ENCODE peak calls at places on chromosomes 11 and 22, in five cellular contexts. One of them, this sample, is unnamed.

GRCh38 chr11:68488623-68489022 is 28.1 kb downstream of the PPP6R3 start:
- DNase-seq in tibial nerve: no peak
- DNase-seq in HepG2: no peak
- DNase-seq in A549: no peak
- DNase-seq in ovary: no peak
- DNase-seq in this sample: no peak

GRCh38 chr22:23219787-23220484 is 39.6 kb downstream of the BCR start:
- DNase-seq in tibial nerve: no peak
- DNase-seq in HepG2: no peak
- DNase-seq in A549: no peak
- DNase-seq in ovary: peak; percentile 19
- DNase-seq in this sample: peak; percentile 35

GRCh38 chr11:35216962-35217667 is 78.1 kb downstream of the CD44 start:
- DNase-seq in tibial nerve: no peak
- DNase-seq in HepG2: peak; percentile 17
- DNase-seq in A549: no peak
- DNase-seq in ovary: no peak
- DNase-seq in this sample: no peak

GRCh38 chr11:61028135-61028729 is 56.8 kb downstream of the CD6 start:
- DNase-seq in tibial nerve: no peak
- DNase-seq in HepG2: no peak
- DNase-seq in A549: no peak
- DNase-seq in ovary: no peak
- DNase-seq in this sample: peak; percentile 21

GRCh38 chr22:43378011-43378704 is 33.7 kb upstream of the MPPED1 start:
- DNase-seq in tibial nerve: no peak
- DNase-seq in HepG2: peak; percentile 97
- DNase-seq in A549: no peak
- DNase-seq in ovary: peak; percentile 66
- DNase-seq in this sample: peak; percentile 39

GRCh38 chr22:46072981-46073682 is 77.2 kb upstream of the PPARA start:
- DNase-seq in tibial nerve: peak; percentile 9
- DNase-seq in HepG2: no peak
- DNase-seq in A549: no peak
- DNase-seq in ovary: peak; percentile 14
- DNase-seq in this sample: peak; percentile 7

GRCh38 chr11:123241874-123242538 is 47.0 kb upstream of the CLMP start:
- DNase-seq in tibial nerve: no peak
- DNase-seq in HepG2: no peak
- DNase-seq in A549: no peak
- DNase-seq in ovary: no peak
- DNase-seq in this sample: no peak

GRCh38 chr11:127919206-127920000 is 668.0 kb downstream of the ETS1 start:
- DNase-seq in tibial nerve: no peak
- DNase-seq in HepG2: no peak
- DNase-seq in A549: no peak
- DNase-seq in ovary: no peak
- DNase-seq in this sample: no peak

GRCh38 chr22:48248901-48249455 is 1486.5 kb downstream of the TBC1D22A start:
- DNase-seq in tibial nerve: no peak
- DNase-seq in HepG2: no peak
- DNase-seq in A549: no peak
- DNase-seq in ovary: no peak
- DNase-seq in this sample: no peak

GRCh38 chr11:6576471-6577373 is 26.7 kb downstream of the RRP8 start:
- DNase-seq in tibial nerve: no peak
- DNase-seq in HepG2: no peak
- DNase-seq in A549: no peak
- DNase-seq in ovary: peak; percentile 77
- DNase-seq in this sample: no peak

GRCh38 chr11:64814712-64815187 is 4.4 kb upstream of the MEN1 start:
- DNase-seq in tibial nerve: no peak
- DNase-seq in HepG2: peak; percentile 24
- DNase-seq in A549: no peak
- DNase-seq in ovary: no peak
- DNase-seq in this sample: no peak

GRCh38 chr11:12629601-12630313 is 44.5 kb upstream of the TEAD1 start:
- DNase-seq in tibial nerve: no peak
- DNase-seq in HepG2: no peak
- DNase-seq in A549: no peak
- DNase-seq in ovary: no peak
- DNase-seq in this sample: no peak

GRCh38 chr11:57597971-57598830 is 716 bp downstream of the SERPING1 start:
- DNase-seq in tibial nerve: peak; percentile 74
- DNase-seq in HepG2: peak; percentile 15
- DNase-seq in A549: no peak
- DNase-seq in ovary: peak; percentile 91
- DNase-seq in this sample: peak; percentile 62

GRCh38 chr11:86769219-86769618 is 31.1 kb upstream of the PRSS23 start:
- DNase-seq in tibial nerve: no peak
- DNase-seq in HepG2: no peak
- DNase-seq in A549: no peak
- DNase-seq in ovary: no peak
- DNase-seq in this sample: no peak

GRCh38 chr11:19321351-19321750 is 80.6 kb upstream of the E2F8 start:
- DNase-seq in tibial nerve: no peak
- DNase-seq in HepG2: no peak
- DNase-seq in A549: no peak
- DNase-seq in ovary: no peak
- DNase-seq in this sample: no peak

GRCh38 chr22:19723165-19723989 is at the start of gene GP1BB:
- DNase-seq in tibial nerve: no peak
- DNase-seq in HepG2: no peak
- DNase-seq in A549: peak; percentile 45
- DNase-seq in ovary: no peak
- DNase-seq in this sample: peak; percentile 37

GRCh38 chr22:27825174-27825573 is 23.6 kb upstream of the MN1 start:
- DNase-seq in tibial nerve: no peak
- DNase-seq in HepG2: no peak
- DNase-seq in A549: peak; percentile 30
- DNase-seq in ovary: no peak
- DNase-seq in this sample: no peak

GRCh38 chr22:23270798-23271596 is 90.7 kb downstream of the BCR start:
- DNase-seq in tibial nerve: no peak
- DNase-seq in HepG2: no peak
- DNase-seq in A549: no peak
- DNase-seq in ovary: no peak
- DNase-seq in this sample: no peak

GRCh38 chr11:117239295-117239694 is 6.8 kb downstream of the RNF214 start:
- DNase-seq in tibial nerve: no peak
- DNase-seq in HepG2: no peak
- DNase-seq in A549: peak; percentile 71
- DNase-seq in ovary: no peak
- DNase-seq in this sample: no peak

GRCh38 chr22:20751185-20751851 is 22.6 kb upstream of the SERPIND1 start:
- DNase-seq in tibial nerve: no peak
- DNase-seq in HepG2: no peak
- DNase-seq in A549: no peak
- DNase-seq in ovary: no peak
- DNase-seq in this sample: no peak

GRCh38 chr11:61775606-61776554 is 16.5 kb downstream of the TMEM258 start:
- DNase-seq in tibial nerve: no peak
- DNase-seq in HepG2: no peak
- DNase-seq in A549: no peak
- DNase-seq in ovary: no peak
- DNase-seq in this sample: no peak

GRCh38 chr22:45885171-45885840 is 91.7 kb downstream of the WNT7B start:
- DNase-seq in tibial nerve: no peak
- DNase-seq in HepG2: no peak
- DNase-seq in A549: no peak
- DNase-seq in ovary: no peak
- DNase-seq in this sample: no peak

GRCh38 chr11:129283141-129283540 is 91.0 kb upstream of the ARHGAP32 start:
- DNase-seq in tibial nerve: no peak
- DNase-seq in HepG2: peak; percentile 40
- DNase-seq in A549: peak; percentile 14
- DNase-seq in ovary: no peak
- DNase-seq in this sample: peak; percentile 73

GRCh38 chr11:31529189-31529588 is 19.6 kb downstream of the ELP4 start:
- DNase-seq in tibial nerve: no peak
- DNase-seq in HepG2: no peak
- DNase-seq in A549: no peak
- DNase-seq in ovary: no peak
- DNase-seq in this sample: no peak

GRCh38 chr22:24685804-24686203 is 82.8 kb downstream of the GGT1 start:
- DNase-seq in tibial nerve: no peak
- DNase-seq in HepG2: no peak
- DNase-seq in A549: no peak
- DNase-seq in ovary: no peak
- DNase-seq in this sample: no peak

GRCh38 chr11:1851437-1852180 is 1.3 kb upstream of the LSP1 start:
- DNase-seq in tibial nerve: no peak
- DNase-seq in HepG2: no peak
- DNase-seq in A549: no peak
- DNase-seq in ovary: no peak
- DNase-seq in this sample: no peak

GRCh38 chr11:1854132-1854948 is 1.5 kb downstream of the LSP1 start:
- DNase-seq in tibial nerve: no peak
- DNase-seq in HepG2: no peak
- DNase-seq in A549: no peak
- DNase-seq in ovary: no peak
- DNase-seq in this sample: no peak

GRCh38 chr11:1852885-1853284 is at the start of gene LSP1:
- DNase-seq in tibial nerve: no peak
- DNase-seq in HepG2: no peak
- DNase-seq in A549: no peak
- DNase-seq in ovary: no peak
- DNase-seq in this sample: peak; percentile 80

GRCh38 chr11:1853376-1854131 is 670 bp downstream of the LSP1 start:
- DNase-seq in tibial nerve: no peak
- DNase-seq in HepG2: no peak
- DNase-seq in A549: no peak
- DNase-seq in ovary: no peak
- DNase-seq in this sample: no peak

DNA sequence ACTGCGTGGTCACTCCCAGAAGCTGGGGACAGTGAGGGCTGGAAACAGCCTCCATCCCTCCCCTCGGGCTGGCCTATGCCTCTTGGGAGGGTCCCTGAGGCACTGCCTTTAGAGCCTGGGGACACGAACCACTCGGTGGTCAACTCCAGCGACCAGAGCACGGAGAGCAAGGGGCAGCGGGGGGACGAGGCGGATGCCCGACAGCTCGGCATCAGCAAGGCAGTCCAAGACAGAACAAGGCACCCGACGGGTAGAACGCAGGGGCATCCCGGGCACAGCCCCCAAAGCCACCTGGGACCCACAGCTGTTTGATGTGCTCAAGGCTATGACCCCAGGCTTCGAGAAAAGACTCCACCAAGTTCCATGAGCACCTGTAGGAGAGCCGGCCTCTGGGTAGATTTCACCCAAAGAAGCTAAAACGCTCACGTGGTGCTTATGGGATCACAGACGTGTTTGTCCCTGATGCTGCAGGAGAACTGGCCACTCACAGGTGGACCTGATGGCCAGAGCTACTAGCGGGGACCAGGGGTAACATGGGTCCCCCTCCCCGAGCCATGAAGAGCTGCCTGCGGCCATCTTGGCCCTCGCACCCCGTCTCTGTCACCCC is 510 bp upstream of the LSP1 start:
- DNase-seq in tibial nerve: no peak
- DNase-seq in HepG2: no peak
- DNase-seq in A549: no peak
- DNase-seq in ovary: no peak
- DNase-seq in this sample: no peak
- H3K4me1 ChIP-seq in tibial nerve: peaks cover 15% of the 10 kb centered on the region
- H3K4me1 ChIP-seq in HepG2: no peaks in the 10 kb centered on the region
- H3K4me1 ChIP-seq in A549: no peaks in the 10 kb centered on the region
- H3K4me1 ChIP-seq in ovary: peaks cover 7% of the 10 kb centered on the region
- H3K4me1 ChIP-seq in this sample: peaks cover 7% of the 10 kb centered on the region

GRCh38 chr11:126029237-126029636 is 33.4 kb downstream of the CDON start:
- DNase-seq in tibial nerve: no peak
- DNase-seq in HepG2: no peak
- DNase-seq in A549: no peak
- DNase-seq in ovary: no peak
- DNase-seq in this sample: no peak
- TF ChIP-seq CTCF in tibial nerve: no peak
- TF ChIP-seq CTCF in HepG2: no peak
- TF ChIP-seq CTCF in A549: no peak
- TF ChIP-seq CTCF in ovary: no peak
- TF ChIP-seq CTCF in this sample: no peak

GRCh38 chr11:132005874-132006273 is 635.5 kb downstream of the NTM start:
- DNase-seq in tibial nerve: no peak
- DNase-seq in HepG2: no peak
- DNase-seq in A549: no peak
- DNase-seq in ovary: no peak
- DNase-seq in this sample: no peak

GRCh38 chr11:132008226-132008625 is 637.8 kb downstream of the NTM start:
- DNase-seq in tibial nerve: no peak
- DNase-seq in HepG2: no peak
- DNase-seq in A549: no peak
- DNase-seq in ovary: no peak
- DNase-seq in this sample: no peak

GRCh38 chr11:132008872-132009271 is 638.5 kb downstream of the NTM start:
- DNase-seq in tibial nerve: no peak
- DNase-seq in HepG2: no peak
- DNase-seq in A549: no peak
- DNase-seq in ovary: no peak
- DNase-seq in this sample: no peak

DNA sequence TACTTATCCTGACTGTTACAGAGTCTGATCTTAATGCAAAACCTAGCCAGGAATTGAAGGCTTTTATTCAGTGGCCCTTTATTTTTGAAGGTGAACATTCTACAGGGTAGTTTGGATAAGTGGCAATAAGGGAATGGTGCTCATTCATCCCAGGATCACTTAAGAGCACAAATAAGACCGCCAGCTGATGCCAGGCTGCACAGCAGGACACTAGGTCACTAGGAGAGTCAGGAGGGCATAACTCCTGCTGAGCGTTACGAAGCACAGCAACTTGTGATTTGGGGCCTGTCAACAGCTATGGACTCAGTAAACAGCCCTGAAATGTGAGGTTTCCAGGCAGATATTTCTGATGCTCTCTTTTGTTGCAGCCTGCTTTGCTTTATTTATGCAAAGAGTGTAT is 636.8 kb downstream of the NTM start:
- DNase-seq in tibial nerve: no peak
- DNase-seq in HepG2: no peak
- DNase-seq in A549: no peak
- DNase-seq in ovary: no peak
- DNase-seq in this sample: no peak
- TF ChIP-seq EP300 in tibial nerve: no peak
- TF ChIP-seq EP300 in HepG2: no peak
- TF ChIP-seq EP300 in A549: no peak
- TF ChIP-seq EP300 in ovary: no peak
- TF ChIP-seq EP300 in this sample: no peak

DNA sequence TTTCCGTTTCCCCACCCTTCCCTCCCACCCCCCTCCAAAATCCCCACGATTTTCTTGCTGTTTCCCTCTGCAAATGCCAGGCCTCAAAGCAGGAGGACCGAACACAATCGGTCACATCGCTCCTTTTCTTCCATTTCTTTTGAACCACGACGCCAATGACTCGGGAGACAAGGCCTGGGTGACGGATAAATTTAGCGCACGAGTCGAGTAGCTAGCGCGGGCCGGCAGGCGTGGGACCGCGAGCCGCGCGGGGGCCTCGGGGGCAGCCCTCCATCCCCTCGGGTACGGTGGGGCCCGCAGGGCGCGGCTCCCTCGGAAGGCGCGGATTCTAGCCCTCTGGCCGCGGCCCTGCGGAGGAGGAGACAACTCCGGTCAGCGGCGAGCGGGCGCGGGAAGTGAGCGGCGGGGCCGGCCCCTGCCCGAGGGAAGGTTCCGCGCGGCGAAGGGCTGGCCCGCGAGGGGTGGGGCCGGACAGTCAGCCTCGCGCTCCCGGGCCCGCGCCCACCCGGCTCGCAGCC is 413 bp downstream of the JOSD1 start:
- DNase-seq in tibial nerve: peak; percentile 41
- DNase-seq in HepG2: peak; percentile 35
- DNase-seq in A549: no peak
- DNase-seq in ovary: peak; percentile 80
- DNase-seq in this sample: peak; percentile 80
- H3K4me1 ChIP-seq in tibial nerve: peaks cover 63% of the 10 kb centered on the region
- H3K4me1 ChIP-seq in HepG2: peaks cover 67% of the 10 kb centered on the region
- H3K4me1 ChIP-seq in A549: peaks cover 52% of the 10 kb centered on the region
- H3K4me1 ChIP-seq in ovary: peaks cover 14% of the 10 kb centered on the region
- H3K4me1 ChIP-seq in this sample: peaks cover 28% of the 10 kb centered on the region